ENCODE peak calls at places on chromosomes 1 and 21, in ten cellular contexts. Q is BJ; G is aorta; L is colonic mucosa; H is tibial nerve; P is epithelial cell of esophagus; J is cardiac fibroblast; B is foreskin fibroblast; N is esophagus squamous epithelium; Y is CD8-positive, alpha-beta memory T cell. S is an unnamed sample.

GRCh38 chr1:205348559-205349477 is 7.9 kb downstream of the KLHDC8A start:
- DNase-seq in Q (no peak), G (no peak), L (no peak), H (no peak), P (no peak), J (no peak), B (no peak), N (no peak), Y (no peak), S (no peak)

GRCh38 chr1:56584910-56585528 is 5.7 kb upstream of the PLPP3 start:
- DNase-seq in Q (no peak), G (no peak), L (peak), H (no peak), P (peak), J (peak), B (peak), N (no peak), Y (no peak), S (no peak)

GRCh38 chr1:185853739-185854138 is 119.5 kb downstream of the HMCN1 start:
- DNase-seq in Q (peak), G (no peak), L (no peak), H (no peak), P (peak), J (peak), B (peak), N (no peak), Y (no peak), S (no peak)

GRCh38 chr1:189432761-189433160 is 1044.9 kb downstream of the BRINP3 start:
- DNase-seq in Q (no peak), G (no peak), L (no peak), H (no peak), P (peak), J (no peak), B (no peak), N (no peak), Y (no peak), S (no peak)

GRCh38 chr21:17435565-17436543 is 77.0 kb upstream of the CXADR start:
- DNase-seq in Q (no peak), G (no peak), L (no peak), H (no peak), P (no peak), J (no peak), B (no peak), N (no peak), Y (no peak), S (no peak)

GRCh38 chr1:88791192-88791591 is 100.2 kb downstream of the GTF2B start:
- DNase-seq in Q (no peak), G (no peak), L (no peak), H (no peak), P (peak), J (peak), B (no peak), N (no peak), Y (no peak), S (no peak)

GRCh38 chr1:175338447-175339135 is 146.0 kb upstream of the KIAA0040 start:
- DNase-seq in Q (no peak), G (no peak), L (peak), H (no peak), P (peak), J (no peak), B (no peak), N (no peak), Y (peak), S (no peak)

GRCh38 chr1:55718758-55719671 is 503.9 kb upstream of the USP24 start:
- DNase-seq in Q (peak), G (peak), L (peak), H (peak), P (peak), J (peak), B (peak), N (no peak), Y (no peak), S (peak)

GRCh38 chr1:237041795-237042466 is at the start of gene RYR2:
- DNase-seq in Q (no peak), G (peak), L (no peak), H (no peak), P (peak), J (peak), B (no peak), N (no peak), Y (no peak), S (no peak)

GRCh38 chr1:164466429-164466828 is 92.6 kb upstream of the PBX1 start:
- DNase-seq in Q (no peak), G (no peak), L (no peak), H (no peak), P (peak), J (no peak), B (no peak), N (no peak), Y (no peak), S (no peak)

GRCh38 chr1:68301538-68301937 is 69.2 kb upstream of the WLS start:
- DNase-seq in Q (no peak), G (no peak), L (no peak), H (no peak), P (no peak), J (peak), B (peak), N (no peak), Y (no peak), S (no peak)

GRCh38 chr1:30029677-30030076 is 693.7 kb downstream of the MATN1 start:
- DNase-seq in Q (no peak), G (no peak), L (no peak), H (no peak), P (no peak), J (no peak), B (no peak), N (no peak), Y (no peak), S (no peak)

GRCh38 chr1:29457496-29458368 is 221.4 kb downstream of the PTPRU start:
- DNase-seq in Q (no peak), G (no peak), L (no peak), H (no peak), P (no peak), J (no peak), B (no peak), N (no peak), Y (no peak), S (no peak)

GRCh38 chr1:226002667-226003501 is 3.7 kb upstream of the SDE2 start:
- DNase-seq in Q (no peak), G (peak), L (peak), H (no peak), P (peak), J (peak), B (peak), N (no peak), Y (no peak), S (no peak)

GRCh38 chr1:75954594-75954993 is 22.4 kb upstream of the ASB17 start:
- DNase-seq in Q (no peak), G (no peak), L (no peak), H (no peak), P (peak), J (peak), B (no peak), N (no peak), Y (no peak), S (no peak)

GRCh38 chr1:75099581-75099980 is 34.6 kb upstream of the LHX8 start:
- DNase-seq in Q (no peak), G (no peak), L (no peak), H (no peak), P (no peak), J (no peak), B (no peak), N (no peak), Y (no peak), S (no peak)

GRCh38 chr21:36917487-36918158 is 48.8 kb downstream of the HLCS start:
- DNase-seq in Q (no peak), G (no peak), L (no peak), H (no peak), P (peak), J (peak), B (peak), N (no peak), Y (no peak), S (no peak)

GRCh38 chr1:32063261-32063681 is 9.5 kb upstream of the TMEM39B start:
- DNase-seq in Q (no peak), G (no peak), L (no peak), H (no peak), P (peak), J (peak), B (no peak), N (no peak), Y (peak), S (no peak)

GRCh38 chr1:24351247-24351646 is 32.1 kb downstream of the GRHL3 start:
- DNase-seq in Q (no peak), G (no peak), L (no peak), H (no peak), P (no peak), J (no peak), B (no peak), N (no peak), Y (no peak), S (no peak)

GRCh38 chr1:63833346-63834065 is 59.7 kb downstream of the ROR1 start:
- DNase-seq in Q (no peak), G (no peak), L (no peak), H (no peak), P (no peak), J (no peak), B (no peak), N (no peak), Y (no peak), S (no peak)

GRCh38 chr1:93673159-93673657 is 8.4 kb downstream of the BCAR3 start:
- DNase-seq in Q (no peak), G (no peak), L (no peak), H (no peak), P (peak), J (peak), B (peak), N (no peak), Y (no peak), S (no peak)

GRCh38 chr1:33281554-33282303 is 25.4 kb downstream of the ZNF362 start:
- DNase-seq in Q (no peak), G (peak), L (no peak), H (no peak), P (no peak), J (no peak), B (no peak), N (no peak), Y (no peak), S (no peak)

GRCh38 chr1:98940680-98941079 is 64.0 kb downstream of the PLPPR5 start:
- DNase-seq in Q (no peak), G (no peak), L (no peak), H (no peak), P (peak), J (peak), B (peak), N (no peak), Y (no peak), S (no peak)

GRCh38 chr1:226820935-226821718 is 49.3 kb upstream of the PSEN2 start:
- DNase-seq in Q (peak), G (peak), L (peak), H (peak), P (peak), J (peak), B (peak), N (no peak), Y (no peak), S (peak)

GRCh38 chr1:53264048-53264447 is 25.7 kb upstream of the MAGOH start:
- DNase-seq in Q (no peak), G (no peak), L (no peak), H (no peak), P (no peak), J (no peak), B (no peak), N (no peak), Y (no peak), S (no peak)

GRCh38 chr1:170666661-170667060 is 2.7 kb downstream of the PRRX1 start:
- DNase-seq in Q (no peak), G (no peak), L (no peak), H (no peak), P (no peak), J (no peak), B (no peak), N (no peak), Y (no peak), S (no peak)

DNA sequence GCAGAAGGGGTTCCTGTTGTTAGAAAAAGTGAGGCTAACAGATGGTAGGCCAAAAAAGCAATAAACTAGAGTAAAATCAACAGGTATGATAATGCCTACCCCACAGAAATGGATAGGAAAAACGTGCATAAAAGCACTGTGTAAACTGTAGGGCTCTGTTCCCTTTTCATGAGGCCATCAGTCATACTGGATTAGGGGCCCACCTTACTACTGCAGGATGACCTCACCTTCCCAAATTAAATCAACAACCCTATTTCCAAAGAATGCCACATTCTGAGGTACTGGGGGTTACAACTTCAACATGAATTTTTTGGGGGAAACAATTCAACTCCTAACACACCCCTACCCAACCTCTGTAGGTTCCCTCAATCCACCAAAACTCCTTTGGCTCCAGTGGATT is 54.9 kb downstream of the KIAA1614 start:
- DNase-seq in Q (no peak), G (no peak), L (no peak), H (no peak), P (no peak), J (no peak), B (no peak), N (no peak), Y (no peak), S (no peak)
- H3K4me3 ChIP-seq in Q (no peak), G (no peak), L (no peak), H (no peak), P (no peak), J (no peak), B (no peak), N (no peak), Y (no peak), S (no peak)

GRCh38 chr1:193850745-193851144 is 664.3 kb upstream of the B3GALT2 start:
- DNase-seq in Q (no peak), G (no peak), L (no peak), H (no peak), P (no peak), J (no peak), B (no peak), N (no peak), Y (no peak), S (no peak)

GRCh38 chr1:193846881-193847280 is 660.5 kb upstream of the B3GALT2 start:
- DNase-seq in Q (no peak), G (no peak), L (no peak), H (no peak), P (no peak), J (no peak), B (no peak), N (no peak), Y (no peak), S (no peak)

GRCh38 chr1:193846411-193846810 is 660.0 kb upstream of the B3GALT2 start:
- DNase-seq in Q (no peak), G (no peak), L (no peak), H (no peak), P (peak), J (no peak), B (no peak), N (no peak), Y (no peak), S (no peak)
- H3K4me3 ChIP-seq in Q (no peak), G (no peak), L (no peak), H (no peak), P (no peak), J (no peak), B (no peak), N (no peak), Y (no peak), S (no peak)

GRCh38 chr1:61368876-61369275 is 286.5 kb downstream of the NFIA start:
- DNase-seq in Q (no peak), G (no peak), L (no peak), H (no peak), P (no peak), J (no peak), B (no peak), N (no peak), Y (no peak), S (no peak)
- H3K4me3 ChIP-seq in Q (no peak), G (no peak), L (no peak), H (no peak), P (no peak), J (no peak), B (no peak), N (no peak), Y (no peak), S (no peak)

GRCh38 chr1:97603776-97604175 is 317.1 kb downstream of the DPYD start:
- DNase-seq in Q (no peak), G (no peak), L (no peak), H (no peak), P (peak), J (peak), B (peak), N (no peak), Y (no peak), S (no peak)
- H3K4me3 ChIP-seq in Q (no peak), G (no peak), L (no peak), H (no peak), P (no peak), J (no peak), B (no peak), N (no peak), Y (no peak), S (no peak)

GRCh38 chr1:45325816-45326506 is 734 bp upstream of the HPDL start:
- DNase-seq in Q (no peak), G (no peak), L (no peak), H (no peak), P (no peak), J (peak), B (no peak), N (no peak), Y (no peak), S (no peak)
- H3K4me3 ChIP-seq in Q (peak), G (no peak), L (peak), H (peak), P (no peak), J (no peak), B (peak), N (peak), Y (no peak), S (peak)

GRCh38 chr1:77282187-77282865 is 507 bp downstream of the AK5 start:
- DNase-seq in Q (no peak), G (peak), L (no peak), H (no peak), P (no peak), J (peak), B (peak), N (no peak), Y (peak), S (no peak)

GRCh38 chr1:77279929-77280328 is 1.9 kb upstream of the AK5 start:
- DNase-seq in Q (no peak), G (no peak), L (no peak), H (no peak), P (no peak), J (no peak), B (no peak), N (no peak), Y (peak), S (no peak)

GRCh38 chr1:77280962-77281361 is 857 bp upstream of the AK5 start:
- DNase-seq in Q (no peak), G (no peak), L (no peak), H (no peak), P (no peak), J (no peak), B (no peak), N (no peak), Y (no peak), S (no peak)

GRCh38 chr1:77282866-77283539 is 1.2 kb downstream of the AK5 start:
- DNase-seq in Q (no peak), G (no peak), L (no peak), H (no peak), P (no peak), J (peak), B (no peak), N (no peak), Y (peak), S (no peak)

GRCh38 chr1:77281491-77282186 is at the start of gene AK5:
- DNase-seq in Q (no peak), G (peak), L (peak), H (no peak), P (peak), J (peak), B (peak), N (no peak), Y (peak), S (no peak)
- H3K4me3 ChIP-seq in Q (peak), G (peak), L (peak), H (peak), P (peak), J (peak), B (peak), N (peak), Y (peak), S (peak)

DNA sequence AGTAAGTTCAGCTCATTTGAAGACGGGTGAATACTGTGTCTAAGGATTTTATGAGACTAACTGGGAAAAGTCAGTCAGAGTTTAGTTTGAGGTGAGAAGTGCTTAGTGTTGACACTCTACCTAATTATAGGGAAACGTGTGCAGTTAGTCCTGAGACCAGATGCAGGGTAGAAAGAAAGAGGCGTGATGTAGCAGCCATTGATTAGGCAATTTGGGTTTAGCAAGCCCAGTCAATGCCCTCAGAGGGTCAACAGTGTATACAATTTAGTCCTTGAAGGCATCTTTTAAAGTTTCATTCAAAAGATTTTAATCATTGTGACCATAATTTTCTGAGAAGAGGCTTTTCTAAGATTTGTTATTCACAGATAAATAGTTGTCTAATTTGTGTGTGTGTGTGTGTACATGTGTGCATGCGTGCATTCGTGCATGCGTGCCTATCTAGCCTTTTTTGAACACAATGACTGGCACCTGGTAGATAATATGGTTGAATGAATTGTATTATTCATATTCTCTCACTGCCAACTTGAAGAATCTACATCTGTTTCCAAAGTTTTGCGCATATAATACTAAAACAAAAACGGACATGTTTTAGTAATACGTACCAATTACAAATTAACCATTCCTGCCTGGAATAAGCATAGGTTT is 332.9 kb downstream of the SRGAP2C start:
- DNase-seq in Q (no peak), G (no peak), L (no peak), H (no peak), P (no peak), J (no peak), B (no peak), N (no peak), Y (no peak), S (no peak)
- H3K4me3 ChIP-seq in Q (no peak), G (no peak), L (no peak), H (no peak), P (no peak), J (no peak), B (no peak), N (no peak), Y (no peak), S (no peak)

DNA sequence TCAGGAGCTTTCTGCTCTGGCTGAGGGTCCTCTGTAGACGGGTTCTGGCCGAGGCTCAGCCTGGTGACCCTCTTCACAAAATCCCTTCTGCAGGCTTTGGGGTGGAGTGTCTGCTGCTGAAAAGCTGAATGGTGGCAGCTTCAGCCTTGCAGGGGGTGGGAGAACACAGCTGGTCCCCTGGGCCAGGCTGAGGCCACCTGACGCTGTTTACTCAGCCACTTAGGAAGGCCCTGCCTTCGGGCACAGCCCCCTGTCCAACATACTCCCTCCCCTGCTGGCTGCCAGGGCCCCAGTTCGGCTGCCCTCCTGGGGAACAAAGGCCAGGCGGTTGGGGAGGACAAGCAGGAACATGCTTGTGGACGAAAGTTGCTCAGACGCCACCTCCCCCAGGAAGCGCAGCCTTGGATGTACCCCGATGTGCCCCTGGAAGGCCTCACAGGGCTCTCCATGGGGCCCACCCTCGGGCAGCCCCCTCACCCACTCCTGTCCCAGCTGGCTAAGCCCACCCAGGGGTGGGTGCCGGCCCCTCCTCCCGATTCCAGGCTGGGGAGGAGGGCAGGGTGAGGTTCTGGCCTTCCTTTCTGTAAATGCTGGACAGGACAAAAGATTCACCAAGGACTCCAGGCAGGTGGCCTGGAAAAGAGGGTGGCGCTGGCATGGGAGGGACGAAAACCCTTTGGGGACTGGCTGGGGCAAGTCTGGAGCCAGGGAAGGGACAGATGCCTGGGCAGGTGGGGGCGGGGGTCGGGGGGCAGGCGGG is at the start of gene ANKRD65:
- DNase-seq in Q (no peak), G (no peak), L (no peak), H (no peak), P (peak), J (no peak), B (no peak), N (no peak), Y (no peak), S (no peak)
- H3K4me3 ChIP-seq in Q (no peak), G (no peak), L (peak), H (no peak), P (peak), J (no peak), B (no peak), N (peak), Y (no peak), S (peak)